ENCODE peak calls at places on chromosomes 4 and X, in nine cellular contexts. W, T, L, F, Q, E, G, M and C are unnamed samples.

GRCh38 chr4:15040916-15041463 is 38.7 kb downstream of the CPEB2 start:
- DNase-seq in W (no peak), T (no peak), L (no peak), F (no peak), Q (no peak), E (peak), G (no peak), M (no peak), C (no peak)

GRCh38 chrX:118189628-118190027 is 73.0 kb upstream of the KLHL13 start:
- DNase-seq in W (no peak), T (no peak), L (no peak), F (no peak), Q (no peak), E (no peak), G (no peak), M (peak), C (no peak)

GRCh38 chrX:71253253-71254091 is 468 bp downstream of the ZMYM3 start:
- DNase-seq in W (no peak), T (peak), L (peak), F (peak), Q (peak), E (peak), G (peak), M (no peak), C (peak)

GRCh38 chr4:38687571-38688011 is 23.6 kb downstream of the KLF3 start:
- DNase-seq in W (no peak), T (no peak), L (peak), F (no peak), Q (no peak), E (no peak), G (no peak), M (no peak), C (peak)

GRCh38 chrX:103197721-103198306 is 17.1 kb upstream of the BEX4 start:
- DNase-seq in W (no peak), T (no peak), L (no peak), F (no peak), Q (no peak), E (peak), G (no peak), M (no peak), C (no peak)

GRCh38 chrX:33211356-33212254 is at the start of gene DMD:
- DNase-seq in W (peak), T (peak), L (peak), F (no peak), Q (peak), E (peak), G (peak), M (no peak), C (peak)

GRCh38 chrX:14919421-14919820 is 46.2 kb downstream of the MOSPD2 start:
- DNase-seq in W (no peak), T (no peak), L (no peak), F (no peak), Q (no peak), E (no peak), G (no peak), M (no peak), C (no peak)

GRCh38 chrX:7090506-7091095 is 56.9 kb upstream of the STS start:
- DNase-seq in W (no peak), T (no peak), L (peak), F (no peak), Q (no peak), E (no peak), G (no peak), M (no peak), C (no peak)

GRCh38 chr4:41363384-41363981 is 106.8 kb downstream of the UCHL1 start:
- DNase-seq in W (no peak), T (peak), L (peak), F (no peak), Q (no peak), E (peak), G (no peak), M (no peak), C (no peak)

GRCh38 chrX:4547218-4547836 is 833.9 kb upstream of the PRKX start:
- DNase-seq in W (no peak), T (peak), L (peak), F (peak), Q (peak), E (peak), G (peak), M (no peak), C (peak)

GRCh38 chr4:40038972-40039371 is 17.7 kb upstream of the N4BP2 start:
- DNase-seq in W (no peak), T (no peak), L (peak), F (no peak), Q (no peak), E (peak), G (no peak), M (no peak), C (no peak)

GRCh38 chr4:94298725-94299252 is 43.8 kb downstream of the HPGDS start:
- DNase-seq in W (no peak), T (no peak), L (no peak), F (no peak), Q (no peak), E (no peak), G (no peak), M (no peak), C (no peak)

GRCh38 chrX:132235488-132235887 is 16.2 kb upstream of the RAP2C start:
- DNase-seq in W (no peak), T (no peak), L (no peak), F (no peak), Q (no peak), E (no peak), G (no peak), M (no peak), C (no peak)

GRCh38 chrX:20267924-20268701 is 1.4 kb upstream of the RPS6KA3 start:
- DNase-seq in W (peak), T (peak), L (peak), F (peak), Q (peak), E (peak), G (peak), M (no peak), C (no peak)

GRCh38 chr4:94306713-94307112 is 35.9 kb downstream of the HPGDS start:
- DNase-seq in W (no peak), T (no peak), L (no peak), F (no peak), Q (no peak), E (peak), G (no peak), M (no peak), C (no peak)

GRCh38 chrX:19747672-19748610 is 139.5 kb downstream of the SH3KBP1 start:
- DNase-seq in W (no peak), T (no peak), L (no peak), F (no peak), Q (no peak), E (no peak), G (peak), M (no peak), C (no peak)

GRCh38 chrX:139091878-139092277 is 380.4 kb upstream of the FGF13 start:
- DNase-seq in W (no peak), T (no peak), L (no peak), F (no peak), Q (no peak), E (no peak), G (no peak), M (no peak), C (no peak)

GRCh38 chr4:27714073-27714472 is 853.4 kb downstream of the STIM2 start:
- DNase-seq in W (no peak), T (no peak), L (no peak), F (no peak), Q (no peak), E (no peak), G (no peak), M (no peak), C (no peak)

GRCh38 chr4:141046255-141046654 is 87.0 kb downstream of the RNF150 start:
- DNase-seq in W (no peak), T (no peak), L (peak), F (no peak), Q (no peak), E (peak), G (no peak), M (no peak), C (peak)

GRCh38 chr4:110163327-110164070 is 34.9 kb downstream of the ELOVL6 start:
- DNase-seq in W (no peak), T (no peak), L (peak), F (no peak), Q (no peak), E (peak), G (no peak), M (no peak), C (peak)

GRCh38 chr4:82761249-82761648 is 37.3 kb downstream of the SCD5 start:
- DNase-seq in W (no peak), T (no peak), L (no peak), F (no peak), Q (no peak), E (peak), G (no peak), M (no peak), C (no peak)

GRCh38 chrX:46777971-46778810 is 19.3 kb upstream of the SLC9A7 start:
- DNase-seq in W (no peak), T (no peak), L (peak), F (no peak), Q (no peak), E (peak), G (no peak), M (no peak), C (peak)

GRCh38 chr4:124414641-124415040 is 297.9 kb downstream of the ANKRD50 start:
- DNase-seq in W (no peak), T (no peak), L (peak), F (no peak), Q (no peak), E (no peak), G (no peak), M (no peak), C (peak)

GRCh38 chr4:186948361-186949291 is 225.0 kb upstream of the FAT1 start:
- DNase-seq in W (no peak), T (no peak), L (peak), F (no peak), Q (peak), E (peak), G (no peak), M (no peak), C (peak)

GRCh38 chr4:7742807-7743158 is 196.9 kb downstream of the AFAP1 start:
- DNase-seq in W (no peak), T (no peak), L (no peak), F (no peak), Q (no peak), E (no peak), G (peak), M (no peak), C (no peak)